ENCODE peak calls at places on chromosomes 13 and 19, in six cellular contexts. One of them, this sample, is unnamed.

GRCh38 chr13:36509369-36509768 is 77.1 kb downstream of the CCNA1 start:
- DNase-seq in mucosa of descending colon: no peak
- DNase-seq in psoas muscle: no peak
- DNase-seq in endothelial cell: peak
- DNase-seq in heart left ventricle: no peak
- DNase-seq in AG09319: no peak
- DNase-seq in this sample: no peak

GRCh38 chr19:48000846-48001245 is 6.4 kb downstream of the ELSPBP1 start:
- DNase-seq in mucosa of descending colon: no peak
- DNase-seq in psoas muscle: no peak
- DNase-seq in endothelial cell: no peak
- DNase-seq in heart left ventricle: no peak
- DNase-seq in AG09319: no peak
- DNase-seq in this sample: no peak

GRCh38 chr19:3132971-3133792 is 2.7 kb upstream of the GNA15 start:
- DNase-seq in mucosa of descending colon: no peak
- DNase-seq in psoas muscle: no peak
- DNase-seq in endothelial cell: no peak
- DNase-seq in heart left ventricle: no peak
- DNase-seq in AG09319: no peak
- DNase-seq in this sample: no peak

GRCh38 chr19:850221-850978 is 1.7 kb upstream of the ELANE start:
- DNase-seq in mucosa of descending colon: peak
- DNase-seq in psoas muscle: peak
- DNase-seq in endothelial cell: no peak
- DNase-seq in heart left ventricle: peak
- DNase-seq in AG09319: peak
- DNase-seq in this sample: no peak

GRCh38 chr19:3257071-3257470 is 32.6 kb downstream of the CELF5 start:
- DNase-seq in mucosa of descending colon: no peak
- DNase-seq in psoas muscle: no peak
- DNase-seq in endothelial cell: no peak
- DNase-seq in heart left ventricle: no peak
- DNase-seq in AG09319: no peak
- DNase-seq in this sample: no peak

GRCh38 chr19:27776020-27776419 is 1436.9 kb downstream of the UQCRFS1 start:
- DNase-seq in mucosa of descending colon: no peak
- DNase-seq in psoas muscle: no peak
- DNase-seq in endothelial cell: no peak
- DNase-seq in heart left ventricle: no peak
- DNase-seq in AG09319: no peak
- DNase-seq in this sample: no peak

GRCh38 chr13:98169331-98169730 is 7.7 kb downstream of the RNF113B start:
- DNase-seq in mucosa of descending colon: no peak
- DNase-seq in psoas muscle: no peak
- DNase-seq in endothelial cell: no peak
- DNase-seq in heart left ventricle: no peak
- DNase-seq in AG09319: no peak
- DNase-seq in this sample: no peak

GRCh38 chr13:31038834-31039552 is 106.5 kb downstream of the TEX26 start:
- DNase-seq in mucosa of descending colon: no peak
- DNase-seq in psoas muscle: no peak
- DNase-seq in endothelial cell: no peak
- DNase-seq in heart left ventricle: no peak
- DNase-seq in AG09319: no peak
- DNase-seq in this sample: no peak

GRCh38 chr13:112181336-112182051 is 114.5 kb downstream of the SOX1 start:
- DNase-seq in mucosa of descending colon: no peak
- DNase-seq in psoas muscle: no peak
- DNase-seq in endothelial cell: no peak
- DNase-seq in heart left ventricle: no peak
- DNase-seq in AG09319: no peak
- DNase-seq in this sample: no peak

GRCh38 chr19:33794578-33795369 is 1.9 kb upstream of the KCTD15 start:
- DNase-seq in mucosa of descending colon: peak
- DNase-seq in psoas muscle: no peak
- DNase-seq in endothelial cell: peak
- DNase-seq in heart left ventricle: no peak
- DNase-seq in AG09319: no peak
- DNase-seq in this sample: no peak

GRCh38 chr13:77470986-77471385 is 64.5 kb upstream of the SCEL start:
- DNase-seq in mucosa of descending colon: no peak
- DNase-seq in psoas muscle: no peak
- DNase-seq in endothelial cell: no peak
- DNase-seq in heart left ventricle: no peak
- DNase-seq in AG09319: no peak
- DNase-seq in this sample: no peak

GRCh38 chr19:58294743-58295374 is 10.3 kb upstream of the ERVK3-1 start:
- DNase-seq in mucosa of descending colon: no peak
- DNase-seq in psoas muscle: no peak
- DNase-seq in endothelial cell: no peak
- DNase-seq in heart left ventricle: no peak
- DNase-seq in AG09319: no peak
- DNase-seq in this sample: no peak

GRCh38 chr13:39616087-39616694 is 13.2 kb upstream of the LHFPL6 start:
- DNase-seq in mucosa of descending colon: no peak
- DNase-seq in psoas muscle: no peak
- DNase-seq in endothelial cell: peak
- DNase-seq in heart left ventricle: peak
- DNase-seq in AG09319: no peak
- DNase-seq in this sample: no peak

GRCh38 chr13:66543780-66544179 is 686.4 kb downstream of the PCDH9 start:
- DNase-seq in mucosa of descending colon: no peak
- DNase-seq in psoas muscle: no peak
- DNase-seq in endothelial cell: no peak
- DNase-seq in heart left ventricle: no peak
- DNase-seq in AG09319: no peak
- DNase-seq in this sample: no peak

GRCh38 chr13:84126671-84127171 is 244.4 kb upstream of the SLITRK1 start:
- DNase-seq in mucosa of descending colon: no peak
- DNase-seq in psoas muscle: no peak
- DNase-seq in endothelial cell: no peak
- DNase-seq in heart left ventricle: no peak
- DNase-seq in AG09319: no peak
- DNase-seq in this sample: no peak

GRCh38 chr19:17680235-17680722 is 7.9 kb downstream of the UNC13A start:
- DNase-seq in mucosa of descending colon: peak
- DNase-seq in psoas muscle: peak
- DNase-seq in endothelial cell: peak
- DNase-seq in heart left ventricle: peak
- DNase-seq in AG09319: no peak
- DNase-seq in this sample: peak

GRCh38 chr19:38949580-38950367 is 19.0 kb downstream of the MRPS12 start:
- DNase-seq in mucosa of descending colon: peak
- DNase-seq in psoas muscle: peak
- DNase-seq in endothelial cell: peak
- DNase-seq in heart left ventricle: peak
- DNase-seq in AG09319: no peak
- DNase-seq in this sample: no peak

GRCh38 chr19:41351339-41352245 is 2.1 kb downstream of the TGFB1 start:
- DNase-seq in mucosa of descending colon: peak
- DNase-seq in psoas muscle: peak
- DNase-seq in endothelial cell: peak
- DNase-seq in heart left ventricle: peak
- DNase-seq in AG09319: no peak
- DNase-seq in this sample: no peak

GRCh38 chr19:18501351-18501750 is 20.5 kb downstream of the ELL start:
- DNase-seq in mucosa of descending colon: no peak
- DNase-seq in psoas muscle: no peak
- DNase-seq in endothelial cell: no peak
- DNase-seq in heart left ventricle: no peak
- DNase-seq in AG09319: no peak
- DNase-seq in this sample: no peak

GRCh38 chr19:31249217-31249616 is 100.0 kb downstream of the TSHZ3 start:
- DNase-seq in mucosa of descending colon: no peak
- DNase-seq in psoas muscle: no peak
- DNase-seq in endothelial cell: no peak
- DNase-seq in heart left ventricle: no peak
- DNase-seq in AG09319: no peak
- DNase-seq in this sample: no peak
- TF ChIP-seq CTCF in mucosa of descending colon: no peak
- TF ChIP-seq CTCF in psoas muscle: no peak
- TF ChIP-seq CTCF in endothelial cell: no peak
- TF ChIP-seq CTCF in heart left ventricle: no peak
- TF ChIP-seq CTCF in AG09319: peak
- TF ChIP-seq CTCF in this sample: no peak

GRCh38 chr13:25879466-25879865 is 172.3 kb downstream of the SHISA2 start:
- DNase-seq in mucosa of descending colon: no peak
- DNase-seq in psoas muscle: no peak
- DNase-seq in endothelial cell: no peak
- DNase-seq in heart left ventricle: no peak
- DNase-seq in AG09319: no peak
- DNase-seq in this sample: no peak

GRCh38 chr13:25882732-25883357 is 169.0 kb downstream of the SHISA2 start:
- DNase-seq in mucosa of descending colon: no peak
- DNase-seq in psoas muscle: no peak
- DNase-seq in endothelial cell: no peak
- DNase-seq in heart left ventricle: no peak
- DNase-seq in AG09319: no peak
- DNase-seq in this sample: no peak

GRCh38 chr13:25885418-25885817 is 166.4 kb downstream of the SHISA2 start:
- DNase-seq in mucosa of descending colon: no peak
- DNase-seq in psoas muscle: no peak
- DNase-seq in endothelial cell: no peak
- DNase-seq in heart left ventricle: no peak
- DNase-seq in AG09319: no peak
- DNase-seq in this sample: no peak

GRCh38 chr13:25881136-25881926 is 170.5 kb downstream of the SHISA2 start:
- DNase-seq in mucosa of descending colon: no peak
- DNase-seq in psoas muscle: no peak
- DNase-seq in endothelial cell: no peak
- DNase-seq in heart left ventricle: no peak
- DNase-seq in AG09319: no peak
- DNase-seq in this sample: no peak

DNA sequence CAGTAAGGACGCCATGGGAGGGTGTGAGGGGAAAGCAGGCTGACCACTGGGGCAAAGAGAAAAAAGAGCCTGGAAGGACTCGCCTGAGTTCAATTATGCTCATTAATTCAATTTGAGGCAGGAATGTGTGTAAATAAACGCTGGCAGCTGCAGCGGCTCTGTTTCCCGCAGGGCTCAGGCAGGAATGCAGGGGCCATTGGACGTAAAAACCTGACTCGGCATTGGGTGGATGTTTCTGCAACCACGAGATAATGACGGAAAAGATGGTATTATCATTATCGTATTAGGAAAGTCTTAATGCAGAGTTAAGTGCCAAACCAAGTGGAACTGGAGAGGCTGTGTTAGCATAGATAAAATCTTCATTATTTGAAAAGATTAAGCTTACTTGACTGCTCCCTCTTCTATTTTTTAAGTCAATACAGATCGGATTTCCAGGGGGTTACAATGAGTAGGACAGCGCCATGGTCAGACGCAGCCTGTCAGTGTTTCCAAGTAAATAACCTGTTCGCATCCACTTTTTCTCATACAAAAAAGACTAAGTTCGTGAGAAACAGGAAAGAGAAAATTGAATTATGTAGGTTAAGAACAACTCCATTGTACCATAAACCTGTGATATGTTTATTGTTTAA is 169.8 kb downstream of the SHISA2 start:
- DNase-seq in mucosa of descending colon: no peak
- DNase-seq in psoas muscle: no peak
- DNase-seq in endothelial cell: no peak
- DNase-seq in heart left ventricle: no peak
- DNase-seq in AG09319: no peak
- DNase-seq in this sample: peak
- TF ChIP-seq CTCF in mucosa of descending colon: no peak
- TF ChIP-seq CTCF in psoas muscle: no peak
- TF ChIP-seq CTCF in endothelial cell: no peak
- TF ChIP-seq CTCF in heart left ventricle: no peak
- TF ChIP-seq CTCF in AG09319: no peak
- TF ChIP-seq CTCF in this sample: no peak

GRCh38 chr13:59906413-59907027 is 257.2 kb downstream of the DIAPH3 start:
- DNase-seq in mucosa of descending colon: no peak
- DNase-seq in psoas muscle: no peak
- DNase-seq in endothelial cell: no peak
- DNase-seq in heart left ventricle: no peak
- DNase-seq in AG09319: no peak
- DNase-seq in this sample: peak
- TF ChIP-seq CTCF in mucosa of descending colon: no peak
- TF ChIP-seq CTCF in psoas muscle: peak
- TF ChIP-seq CTCF in endothelial cell: peak
- TF ChIP-seq CTCF in heart left ventricle: peak
- TF ChIP-seq CTCF in AG09319: peak
- TF ChIP-seq CTCF in this sample: peak

GRCh38 chr13:107392205-107392604 is 823.1 kb downstream of the LIG4 start:
- DNase-seq in mucosa of descending colon: no peak
- DNase-seq in psoas muscle: no peak
- DNase-seq in endothelial cell: no peak
- DNase-seq in heart left ventricle: no peak
- DNase-seq in AG09319: no peak
- DNase-seq in this sample: no peak

GRCh38 chr13:107387525-107387924 is 819.6 kb upstream of the ARGLU1 start:
- DNase-seq in mucosa of descending colon: no peak
- DNase-seq in psoas muscle: no peak
- DNase-seq in endothelial cell: no peak
- DNase-seq in heart left ventricle: no peak
- DNase-seq in AG09319: no peak
- DNase-seq in this sample: no peak
- TF ChIP-seq CTCF in mucosa of descending colon: no peak
- TF ChIP-seq CTCF in psoas muscle: no peak
- TF ChIP-seq CTCF in endothelial cell: no peak
- TF ChIP-seq CTCF in heart left ventricle: no peak
- TF ChIP-seq CTCF in AG09319: no peak
- TF ChIP-seq CTCF in this sample: no peak